ENCODE peak calls at places on chromosomes 12 and 14, in five cellular contexts. One of them, this sample, is unnamed.

GRCh38 chr14:65838565-65838964 is 426.0 kb downstream of the FUT8 start:
- DNase-seq in NCI-H1092: no peak
- DNase-seq in SK-MEL-5: no peak
- DNase-seq in left ventricle myocardium inferior: no peak
- DNase-seq in GM19239: no peak
- DNase-seq in this sample: no peak

GRCh38 chr14:105430535-105430934 is 10.9 kb downstream of the MTA1 start:
- DNase-seq in NCI-H1092: no peak
- DNase-seq in SK-MEL-5: no peak
- DNase-seq in left ventricle myocardium inferior: no peak
- DNase-seq in GM19239: no peak
- DNase-seq in this sample: no peak

GRCh38 chr12:9634177-9634803 is 26.6 kb upstream of the KLRB1 start:
- DNase-seq in NCI-H1092: peak; percentile 2
- DNase-seq in SK-MEL-5: peak; percentile 68
- DNase-seq in left ventricle myocardium inferior: no peak
- DNase-seq in GM19239: peak; percentile 41
- DNase-seq in this sample: no peak

GRCh38 chr14:22418631-22419030 is 170.4 kb downstream of the DAD1 start:
- DNase-seq in NCI-H1092: no peak
- DNase-seq in SK-MEL-5: no peak
- DNase-seq in left ventricle myocardium inferior: no peak
- DNase-seq in GM19239: peak; percentile 28
- DNase-seq in this sample: no peak

GRCh38 chr14:55073856-55074255 is 22.4 kb downstream of the MAPK1IP1L start:
- DNase-seq in NCI-H1092: no peak
- DNase-seq in SK-MEL-5: peak; percentile 14
- DNase-seq in left ventricle myocardium inferior: no peak
- DNase-seq in GM19239: no peak
- DNase-seq in this sample: no peak

GRCh38 chr14:80426686-80427085 is 215.4 kb upstream of the DIO2 start:
- DNase-seq in NCI-H1092: no peak
- DNase-seq in SK-MEL-5: no peak
- DNase-seq in left ventricle myocardium inferior: no peak
- DNase-seq in GM19239: no peak
- DNase-seq in this sample: no peak

GRCh38 chr12:26668847-26669246 is 164.1 kb downstream of the ITPR2 start:
- DNase-seq in NCI-H1092: no peak
- DNase-seq in SK-MEL-5: no peak
- DNase-seq in left ventricle myocardium inferior: no peak
- DNase-seq in GM19239: no peak
- DNase-seq in this sample: no peak

GRCh38 chr14:56122306-56122705 is 4.1 kb downstream of the PELI2 start:
- DNase-seq in NCI-H1092: no peak
- DNase-seq in SK-MEL-5: no peak
- DNase-seq in left ventricle myocardium inferior: no peak
- DNase-seq in GM19239: no peak
- DNase-seq in this sample: no peak

GRCh38 chr14:85934886-85935254 is 404.9 kb downstream of the FLRT2 start:
- DNase-seq in NCI-H1092: no peak
- DNase-seq in SK-MEL-5: no peak
- DNase-seq in left ventricle myocardium inferior: no peak
- DNase-seq in GM19239: no peak
- DNase-seq in this sample: no peak

GRCh38 chr12:53543539-53543938 is 36.3 kb upstream of the NPFF start:
- DNase-seq in NCI-H1092: peak; percentile 10
- DNase-seq in SK-MEL-5: peak; percentile 82
- DNase-seq in left ventricle myocardium inferior: peak; percentile 28
- DNase-seq in GM19239: peak; percentile 59
- DNase-seq in this sample: no peak

GRCh38 chr12:88057994-88058718 is 29.0 kb upstream of the C12orf50 start:
- DNase-seq in NCI-H1092: no peak
- DNase-seq in SK-MEL-5: no peak
- DNase-seq in left ventricle myocardium inferior: peak; percentile 42
- DNase-seq in GM19239: no peak
- DNase-seq in this sample: no peak

GRCh38 chr12:124456652-124457152 is 110.7 kb downstream of the NCOR2 start:
- DNase-seq in NCI-H1092: no peak
- DNase-seq in SK-MEL-5: no peak
- DNase-seq in left ventricle myocardium inferior: peak; percentile 52
- DNase-seq in GM19239: peak; percentile 67
- DNase-seq in this sample: no peak

GRCh38 chr12:65996146-65996545 is 134.4 kb downstream of the LLPH start:
- DNase-seq in NCI-H1092: no peak
- DNase-seq in SK-MEL-5: no peak
- DNase-seq in left ventricle myocardium inferior: no peak
- DNase-seq in GM19239: no peak
- DNase-seq in this sample: no peak

This sample was measured in type B pancreatic cell.